ENCODE peak calls at places on chromosomes 7 and 10, in six cellular contexts. One of them, this sample, is unnamed.

GRCh38 chr10:103333934-103334520 is 16.9 kb downstream of the PCGF6 start:
- DNase-seq in nucleus accumbens: no peak
- DNase-seq in chondrocyte: no peak
- DNase-seq in posterior cingulate gyrus: no peak
- DNase-seq in stimulated activated CD4-positive, alpha-beta T cell treated with anti-CD3 and anti-CD28 coated beads, Interleukin-12 subunit alpha, Interleukin-12 subunit beta, amount 100 ng/mL, for 48 hours: no peak
- DNase-seq in effector memory CD8-positive, alpha-beta T cell: no peak
- DNase-seq in this sample: no peak

GRCh38 chr10:20714518-20714917 is 182.6 kb downstream of the NEBL start:
- DNase-seq in nucleus accumbens: no peak
- DNase-seq in chondrocyte: no peak
- DNase-seq in posterior cingulate gyrus: no peak
- DNase-seq in stimulated activated CD4-positive, alpha-beta T cell treated with anti-CD3 and anti-CD28 coated beads, Interleukin-12 subunit alpha, Interleukin-12 subunit beta, amount 100 ng/mL, for 48 hours: no peak
- DNase-seq in effector memory CD8-positive, alpha-beta T cell: no peak
- DNase-seq in this sample: no peak

GRCh38 chr7:74289660-74290589 is 718 bp downstream of the CLIP2 start:
- DNase-seq in nucleus accumbens: peak; percentile 39
- DNase-seq in chondrocyte: no peak
- DNase-seq in posterior cingulate gyrus: peak; percentile 59
- DNase-seq in stimulated activated CD4-positive, alpha-beta T cell treated with anti-CD3 and anti-CD28 coated beads, Interleukin-12 subunit alpha, Interleukin-12 subunit beta, amount 100 ng/mL, for 48 hours: no peak
- DNase-seq in effector memory CD8-positive, alpha-beta T cell: peak; percentile 47
- DNase-seq in this sample: peak; percentile 15

GRCh38 chr7:45969940-45970339 is 48.9 kb upstream of the IGFBP3 start:
- DNase-seq in nucleus accumbens: no peak
- DNase-seq in chondrocyte: no peak
- DNase-seq in posterior cingulate gyrus: no peak
- DNase-seq in stimulated activated CD4-positive, alpha-beta T cell treated with anti-CD3 and anti-CD28 coated beads, Interleukin-12 subunit alpha, Interleukin-12 subunit beta, amount 100 ng/mL, for 48 hours: no peak
- DNase-seq in effector memory CD8-positive, alpha-beta T cell: no peak
- DNase-seq in this sample: no peak

GRCh38 chr7:54188843-54189242 is 353.3 kb upstream of the VSTM2A start:
- DNase-seq in nucleus accumbens: no peak
- DNase-seq in chondrocyte: no peak
- DNase-seq in posterior cingulate gyrus: no peak
- DNase-seq in stimulated activated CD4-positive, alpha-beta T cell treated with anti-CD3 and anti-CD28 coated beads, Interleukin-12 subunit alpha, Interleukin-12 subunit beta, amount 100 ng/mL, for 48 hours: no peak
- DNase-seq in effector memory CD8-positive, alpha-beta T cell: no peak
- DNase-seq in this sample: no peak

GRCh38 chr7:157829491-157829890 is 492.7 kb downstream of the DNAJB6 start:
- DNase-seq in nucleus accumbens: no peak
- DNase-seq in chondrocyte: peak; percentile 53
- DNase-seq in posterior cingulate gyrus: no peak
- DNase-seq in stimulated activated CD4-positive, alpha-beta T cell treated with anti-CD3 and anti-CD28 coated beads, Interleukin-12 subunit alpha, Interleukin-12 subunit beta, amount 100 ng/mL, for 48 hours: no peak
- DNase-seq in effector memory CD8-positive, alpha-beta T cell: no peak
- DNase-seq in this sample: no peak

GRCh38 chr10:22573820-22574569 is 140.4 kb downstream of the PIP4K2A start:
- DNase-seq in nucleus accumbens: no peak
- DNase-seq in chondrocyte: no peak
- DNase-seq in posterior cingulate gyrus: no peak
- DNase-seq in stimulated activated CD4-positive, alpha-beta T cell treated with anti-CD3 and anti-CD28 coated beads, Interleukin-12 subunit alpha, Interleukin-12 subunit beta, amount 100 ng/mL, for 48 hours: no peak
- DNase-seq in effector memory CD8-positive, alpha-beta T cell: peak; percentile 36
- DNase-seq in this sample: no peak

GRCh38 chr10:97584060-97584797 is at the start of gene HOGA1:
- DNase-seq in nucleus accumbens: peak; percentile 83
- DNase-seq in chondrocyte: peak; percentile 83
- DNase-seq in posterior cingulate gyrus: peak; percentile 77
- DNase-seq in stimulated activated CD4-positive, alpha-beta T cell treated with anti-CD3 and anti-CD28 coated beads, Interleukin-12 subunit alpha, Interleukin-12 subunit beta, amount 100 ng/mL, for 48 hours: no peak
- DNase-seq in effector memory CD8-positive, alpha-beta T cell: no peak
- DNase-seq in this sample: no peak

GRCh38 chr10:74544106-74544505 is 282.3 kb upstream of the KAT6B start:
- DNase-seq in nucleus accumbens: no peak
- DNase-seq in chondrocyte: no peak
- DNase-seq in posterior cingulate gyrus: no peak
- DNase-seq in stimulated activated CD4-positive, alpha-beta T cell treated with anti-CD3 and anti-CD28 coated beads, Interleukin-12 subunit alpha, Interleukin-12 subunit beta, amount 100 ng/mL, for 48 hours: no peak
- DNase-seq in effector memory CD8-positive, alpha-beta T cell: no peak
- DNase-seq in this sample: no peak

GRCh38 chr10:22550732-22551131 is 163.6 kb downstream of the PIP4K2A start:
- DNase-seq in nucleus accumbens: no peak
- DNase-seq in chondrocyte: no peak
- DNase-seq in posterior cingulate gyrus: peak; percentile 44
- DNase-seq in stimulated activated CD4-positive, alpha-beta T cell treated with anti-CD3 and anti-CD28 coated beads, Interleukin-12 subunit alpha, Interleukin-12 subunit beta, amount 100 ng/mL, for 48 hours: peak; percentile 28
- DNase-seq in effector memory CD8-positive, alpha-beta T cell: peak; percentile 66
- DNase-seq in this sample: peak; percentile 68

GRCh38 chr7:50653997-50654425 is 88.8 kb upstream of the DDC start:
- DNase-seq in nucleus accumbens: no peak
- DNase-seq in chondrocyte: no peak
- DNase-seq in posterior cingulate gyrus: no peak
- DNase-seq in stimulated activated CD4-positive, alpha-beta T cell treated with anti-CD3 and anti-CD28 coated beads, Interleukin-12 subunit alpha, Interleukin-12 subunit beta, amount 100 ng/mL, for 48 hours: no peak
- DNase-seq in effector memory CD8-positive, alpha-beta T cell: no peak
- DNase-seq in this sample: no peak

GRCh38 chr7:99201027-99201426 is 6.9 kb downstream of the KPNA7 start:
- DNase-seq in nucleus accumbens: no peak
- DNase-seq in chondrocyte: no peak
- DNase-seq in posterior cingulate gyrus: no peak
- DNase-seq in stimulated activated CD4-positive, alpha-beta T cell treated with anti-CD3 and anti-CD28 coated beads, Interleukin-12 subunit alpha, Interleukin-12 subunit beta, amount 100 ng/mL, for 48 hours: no peak
- DNase-seq in effector memory CD8-positive, alpha-beta T cell: no peak
- DNase-seq in this sample: no peak

GRCh38 chr10:102868976-102869289 is 337 bp upstream of the AS3MT start:
- DNase-seq in nucleus accumbens: no peak
- DNase-seq in chondrocyte: no peak
- DNase-seq in posterior cingulate gyrus: no peak
- DNase-seq in stimulated activated CD4-positive, alpha-beta T cell treated with anti-CD3 and anti-CD28 coated beads, Interleukin-12 subunit alpha, Interleukin-12 subunit beta, amount 100 ng/mL, for 48 hours: no peak
- DNase-seq in effector memory CD8-positive, alpha-beta T cell: no peak
- DNase-seq in this sample: no peak

GRCh38 chr7:39978252-39978934 is 28.3 kb downstream of the CDK13 start:
- DNase-seq in nucleus accumbens: no peak
- DNase-seq in chondrocyte: no peak
- DNase-seq in posterior cingulate gyrus: no peak
- DNase-seq in stimulated activated CD4-positive, alpha-beta T cell treated with anti-CD3 and anti-CD28 coated beads, Interleukin-12 subunit alpha, Interleukin-12 subunit beta, amount 100 ng/mL, for 48 hours: no peak
- DNase-seq in effector memory CD8-positive, alpha-beta T cell: no peak
- DNase-seq in this sample: no peak

GRCh38 chr7:155883491-155884224 is 71.4 kb upstream of the SHH start:
- DNase-seq in nucleus accumbens: no peak
- DNase-seq in chondrocyte: peak; percentile 49
- DNase-seq in posterior cingulate gyrus: no peak
- DNase-seq in stimulated activated CD4-positive, alpha-beta T cell treated with anti-CD3 and anti-CD28 coated beads, Interleukin-12 subunit alpha, Interleukin-12 subunit beta, amount 100 ng/mL, for 48 hours: no peak
- DNase-seq in effector memory CD8-positive, alpha-beta T cell: no peak
- DNase-seq in this sample: no peak